ENCODE peak calls at places on chromosome 3, in nine cellular contexts. O, M, I, K, P, C, F, Y and L are unnamed samples.

GRCh38 chr3:138440137-138440536 is 5.7 kb downstream of the ESYT3 start:
- DNase-seq in P (peak), F (no peak), I (no peak), Y (no peak), C (no peak), M (no peak), O (no peak), K (no peak), L (peak)

GRCh38 chr3:40574661-40575060 is 49.9 kb downstream of the ZNF621 start:
- DNase-seq in Y (no peak), O (no peak), M (no peak), I (peak), P (peak), F (peak), K (no peak), C (no peak), L (no peak)

GRCh38 chr3:194307849-194308248 is 43.3 kb downstream of the CPN2 start:
- DNase-seq in Y (no peak), C (no peak), F (no peak), K (no peak), O (no peak), P (no peak), I (no peak), M (no peak), L (no peak)

GRCh38 chr3:50248387-50248786 is 12.4 kb downstream of the GNAI2 start:
- DNase-seq in O (no peak), M (no peak), K (no peak), C (no peak), F (peak), Y (peak), I (no peak), P (peak), L (no peak)

GRCh38 chr3:156762631-156763185 is 63.4 kb upstream of the LEKR1 start:
- DNase-seq in C (no peak), I (peak), K (no peak), O (no peak), Y (no peak), P (peak), F (peak), M (no peak), L (peak)

GRCh38 chr3:197950661-197951029 is 655 bp downstream of the RPL35A start:
- DNase-seq in F (no peak), I (no peak), K (no peak), O (no peak), P (no peak), Y (no peak), M (no peak), C (no peak), L (no peak)

GRCh38 chr3:112128843-112129727 is 4.0 kb downstream of the GCSAM start:
- DNase-seq in Y (no peak), F (no peak), I (no peak), K (peak), P (no peak), M (peak), O (no peak), C (no peak), L (peak)

GRCh38 chr3:15331606-15332404 is 581 bp downstream of the SH3BP5 start:
- DNase-seq in C (peak), I (no peak), K (peak), F (peak), P (no peak), Y (no peak), O (no peak), M (no peak), L (peak)

GRCh38 chr3:66393486-66394260 is 107.1 kb downstream of the LRIG1 start:
- DNase-seq in K (peak), C (peak), Y (no peak), O (peak), F (peak), M (no peak), P (no peak), I (peak), L (peak)

GRCh38 chr3:52093751-52094525 is 37.6 kb upstream of the DUSP7 start:
- DNase-seq in K (no peak), Y (no peak), C (no peak), M (peak), F (no peak), O (no peak), P (peak), I (peak), L (peak)

GRCh38 chr3:188185717-188186236 is 31.8 kb downstream of the LPP start:
- DNase-seq in K (no peak), F (peak), O (no peak), I (peak), P (peak), C (no peak), Y (peak), M (no peak), L (peak)

GRCh38 chr3:63976166-63976861 is 47.0 kb downstream of the PSMD6 start:
- DNase-seq in Y (no peak), F (no peak), M (peak), I (peak), O (no peak), K (no peak), P (peak), C (no peak), L (peak)

GRCh38 chr3:124845406-124845805 is 41.8 kb downstream of the ITGB5 start:
- DNase-seq in K (no peak), O (no peak), Y (peak), P (peak), I (peak), C (peak), M (peak), F (no peak), L (peak)